ENCODE peak calls at places on chromosomes 7 and 10, in ten cellular contexts. W is psoas muscle; P is fibroblast of pulmonary artery; O is central memory CD4-positive, alpha-beta T cell; K is lower lobe of right lung; X is mesendoderm; G is activated T-cell treated with anti-CD3 and anti-CD28 coated beads for 24 hours; Q is WTC11; M is HTR-8/SVneo; C is activated CD8-positive, alpha-beta memory T cell treated with anti-CD3 and anti-CD28 coated beads for 1 hour. L is an unnamed sample.

GRCh38 chr10:118045842-118046490 is 775 bp downstream of the RAB11FIP2 start:
- DNase-seq in G (peak), W (peak), C (no peak), X (peak), P (peak), M (peak), O (peak), K (peak), Q (peak), L (peak)

GRCh38 chr7:108358553-108358952 is 97.7 kb downstream of the NRCAM start:
- DNase-seq in M (peak), K (no peak), Q (no peak), P (peak), G (no peak), O (no peak), X (peak), W (no peak), C (no peak), L (no peak)

GRCh38 chr10:30827531-30828120 is 198.1 kb upstream of the LYZL2 start:
- DNase-seq in C (no peak), X (no peak), P (peak), O (no peak), K (no peak), W (no peak), G (no peak), Q (no peak), M (no peak), L (no peak)

GRCh38 chr10:28551086-28551485 is 18.2 kb downstream of the WAC start:
- DNase-seq in C (no peak), O (no peak), X (no peak), P (no peak), M (no peak), W (no peak), Q (no peak), G (no peak), K (no peak), L (no peak)

GRCh38 chr7:71457021-71457420 is 325.1 kb downstream of the GALNT17 start:
- DNase-seq in M (no peak), X (peak), O (no peak), C (no peak), W (no peak), G (no peak), P (no peak), Q (no peak), K (no peak), L (no peak)

GRCh38 chr10:84264611-84265141 is 19.8 kb downstream of the RGR start:
- DNase-seq in O (peak), K (peak), Q (peak), M (peak), P (peak), W (peak), X (peak), C (peak), G (peak), L (peak)

GRCh38 chr7:132907380-132907940 is 174.4 kb downstream of the CHCHD3 start:
- DNase-seq in O (no peak), M (no peak), Q (no peak), W (no peak), C (no peak), P (no peak), K (no peak), X (peak), G (no peak), L (no peak)

GRCh38 chr10:99365761-99366160 is 36.6 kb downstream of the CNNM1 start:
- DNase-seq in G (no peak), O (no peak), M (no peak), K (no peak), W (no peak), P (no peak), X (no peak), Q (no peak), C (no peak), L (no peak)

GRCh38 chr10:116699783-116700150 is 42.6 kb downstream of the HSPA12A start:
- DNase-seq in M (no peak), G (no peak), C (no peak), O (no peak), W (no peak), X (no peak), K (no peak), Q (no peak), P (no peak), L (no peak)

GRCh38 chr10:20455774-20456173 is 441.3 kb downstream of the NEBL start:
- DNase-seq in X (no peak), C (no peak), P (no peak), Q (no peak), O (no peak), W (no peak), K (no peak), G (no peak), M (no peak), L (no peak)

L was measured in testis.